ENCODE peak calls at places on chromosomes 1 and 21, in five cellular contexts. L is IMR-90, E is T follicular helper cell, G is ecto neural progenitor cell, I is amniotic stem cell. X is an unnamed sample.

GRCh38 chr21:31108969-31109368 is 70.7 kb upstream of the KRTAP19-8 start:
- DNase-seq in I (no peak), L (peak), G (no peak), E (no peak), X (no peak)

GRCh38 chr21:18499761-18500376 is 96.3 kb upstream of the TMPRSS15 start:
- DNase-seq in L (peak), E (no peak), G (peak), I (no peak), X (no peak)

GRCh38 chr1:33045814-33046213 is 9.1 kb upstream of the AK2 start:
- DNase-seq in I (no peak), L (peak), E (no peak), G (no peak), X (no peak)

GRCh38 chr21:26490771-26491170 is 82.3 kb downstream of the CYYR1 start:
- DNase-seq in L (no peak), I (no peak), G (no peak), E (no peak), X (no peak)

GRCh38 chr1:232822524-232822923 is 17.3 kb downstream of the MAP10 start:
- DNase-seq in E (no peak), G (no peak), L (no peak), I (no peak), X (no peak)

GRCh38 chr21:32349333-32349944 is 43.4 kb downstream of the URB1 start:
- DNase-seq in E (no peak), L (no peak), G (no peak), I (no peak), X (no peak)

GRCh38 chr1:62841587-62842169 is 57.7 kb downstream of the ATG4C start:
- DNase-seq in E (no peak), G (no peak), I (peak), L (peak), X (no peak)

GRCh38 chr1:185400057-185400456 is 83.0 kb upstream of the IVNS1ABP start:
- DNase-seq in G (no peak), I (no peak), E (no peak), L (peak), X (no peak)

GRCh38 chr1:3417082-3417728 is 37.3 kb upstream of the ARHGEF16 start:
- DNase-seq in G (no peak), L (no peak), E (no peak), I (no peak), X (no peak)

GRCh38 chr1:43573066-43573799 is 42.5 kb downstream of the PTPRF start:
- DNase-seq in G (no peak), E (no peak), I (no peak), L (no peak), X (no peak)

GRCh38 chr1:70874063-70874462 is 173.6 kb downstream of the PTGER3 start:
- DNase-seq in E (no peak), I (no peak), G (no peak), L (no peak), X (no peak)

GRCh38 chr1:209411491-209411929 is 172.0 kb upstream of the CAMK1G start:
- DNase-seq in I (no peak), G (no peak), E (no peak), L (peak), X (no peak)

GRCh38 chr1:55302972-55303371 is 87.8 kb upstream of the USP24 start:
- DNase-seq in L (no peak), E (no peak), G (no peak), I (no peak), X (no peak)

GRCh38 chr1:171344473-171344820 is 30.5 kb downstream of the FMO4 start:
- DNase-seq in E (no peak), G (no peak), I (no peak), L (no peak), X (no peak)

GRCh38 chr21:22791986-22792560 is 1793.9 kb downstream of the NCAM2 start:
- DNase-seq in E (no peak), G (no peak), L (peak), I (peak), X (no peak)

GRCh38 chr1:158830074-158830677 is 975 bp upstream of the MNDA start:
- DNase-seq in G (no peak), L (no peak), I (no peak), E (no peak), X (no peak)

GRCh38 chr1:38860464-38860816 is 868 bp upstream of the RRAGC start:
- DNase-seq in L (peak), I (no peak), E (no peak), G (no peak), X (no peak)

GRCh38 chr1:153626477-153626928 is 802 bp downstream of the S100A13 start:
- DNase-seq in G (no peak), L (no peak), E (no peak), I (no peak), X (no peak)

GRCh38 chr1:115280073-115280472 is 58.0 kb downstream of the NGF start:
- DNase-seq in L (peak), G (no peak), E (no peak), I (peak), X (no peak)

GRCh38 chr1:232045571-232045970 is 419.0 kb downstream of the DISC1 start:
- DNase-seq in L (no peak), E (no peak), I (no peak), G (no peak), X (no peak)

GRCh38 chr1:207831517-207832327 is 79.2 kb downstream of the CD34 start:
- DNase-seq in G (no peak), L (peak), E (no peak), I (no peak), X (no peak)

GRCh38 chr1:9181990-9182783 is 52.4 kb upstream of the H6PD start:
- DNase-seq in I (no peak), E (no peak), G (peak), L (no peak), X (no peak)

GRCh38 chr1:41372600-41372993 is 11.4 kb downstream of the FOXO6 start:
- DNase-seq in E (no peak), G (no peak), L (no peak), I (no peak), X (no peak)

GRCh38 chr1:66676616-66677298 is 75.5 kb upstream of the DYNLT5 start:
- DNase-seq in E (no peak), G (no peak), L (peak), I (no peak), X (no peak)

GRCh38 chr1:160884579-160884978 is 401 bp downstream of the ITLN1 start:
- DNase-seq in G (no peak), I (no peak), L (no peak), E (no peak), X (no peak)

GRCh38 chr1:219302697-219303096 is 129.0 kb downstream of the LYPLAL1 start:
- DNase-seq in E (no peak), L (peak), I (no peak), G (no peak), X (no peak)

GRCh38 chr21:20537162-20537561 is 461.0 kb upstream of the NCAM2 start:
- DNase-seq in I (no peak), G (no peak), L (no peak), E (no peak), X (no peak)

GRCh38 chr1:86487131-86487804 is 18.5 kb downstream of the CLCA1 start:
- DNase-seq in G (no peak), L (peak), I (no peak), E (no peak), X (no peak)

GRCh38 chr1:44235794-44236193 is 22.5 kb downstream of the DMAP1 start:
- DNase-seq in I (no peak), L (no peak), E (no peak), G (no peak), X (no peak)

GRCh38 chr1:51963592-51964308 is 26.8 kb downstream of the RAB3B start:
- DNase-seq in I (no peak), L (no peak), E (no peak), G (no peak), X (no peak)

GRCh38 chr1:27592191-27592590 is 11.8 kb downstream of the AHDC1 start:
- DNase-seq in G (no peak), L (no peak), E (no peak), I (no peak), X (no peak)

GRCh38 chr1:7784492-7785071 is 491 bp downstream of the PER3 start:
- DNase-seq in I (no peak), E (no peak), L (no peak), G (peak), X (no peak)

GRCh38 chr1:156258859-156259258 is 11.0 kb upstream of the PAQR6 start:
- DNase-seq in E (no peak), I (no peak), L (no peak), G (no peak), X (no peak)

GRCh38 chr1:159473335-159473734 is 33.8 kb downstream of the OR10J1 start:
- DNase-seq in E (no peak), L (no peak), G (no peak), I (no peak), X (no peak)

GRCh38 chr1:226737819-226738420 is 1.2 kb downstream of the ITPKB start:
- DNase-seq in G (peak), E (no peak), I (peak), L (peak), X (peak)

GRCh38 chr1:232377494-232377770 is 252.5 kb downstream of the SIPA1L2 start:
- DNase-seq in I (no peak), G (no peak), L (peak), E (no peak), X (no peak)